ENCODE peak calls at places on chromosomes 6 and 20, in seven cellular contexts. N is GM12865, P is GM06990, T is fibroblast of the aortic adventitia, F is transverse colon, A is pancreas, Z is left ventricle myocardium inferior. C is an unnamed sample.

GRCh38 chr6:88916615-88917198 is 46.7 kb downstream of the RNGTT start:
- DNase-seq in Z (no peak), N (peak), A (no peak), F (no peak), T (no peak), P (no peak), C (no peak)

GRCh38 chr20:23596856-23597255 is 8.9 kb downstream of the CST9 start:
- DNase-seq in P (no peak), F (no peak), A (no peak), N (no peak), Z (no peak), T (peak), C (no peak)

GRCh38 chr20:25543068-25543467 is 42.3 kb downstream of the NINL start:
- DNase-seq in T (peak), Z (no peak), N (no peak), F (no peak), P (no peak), A (no peak), C (peak)

GRCh38 chr6:20687494-20687893 is 153.2 kb downstream of the CDKAL1 start:
- DNase-seq in T (no peak), P (no peak), N (peak), A (no peak), F (no peak), Z (no peak), C (no peak)

GRCh38 chr6:16712250-16712930 is 48.9 kb downstream of the ATXN1 start:
- DNase-seq in N (peak), T (peak), P (peak), A (no peak), F (no peak), Z (no peak), C (no peak)

GRCh38 chr6:33828452-33828763 is 24.6 kb upstream of the MLN start:
- DNase-seq in A (no peak), P (no peak), Z (no peak), T (no peak), F (no peak), N (no peak), C (no peak)

GRCh38 chr6:168625602-168626001 is 184.6 kb downstream of the SMOC2 start:
- DNase-seq in Z (no peak), P (no peak), A (no peak), N (no peak), T (no peak), F (no peak), C (no peak)

GRCh38 chr20:46311039-46311650 is 2.8 kb upstream of the CDH22 start:
- DNase-seq in T (no peak), A (no peak), P (no peak), Z (no peak), F (no peak), N (no peak), C (no peak)

GRCh38 chr6:109374493-109374892 is 7.8 kb downstream of the CD164 start:
- DNase-seq in A (no peak), F (no peak), T (no peak), Z (no peak), N (no peak), P (no peak), C (no peak)

GRCh38 chr6:134937426-134937825 is 12.5 kb downstream of the ALDH8A1 start:
- DNase-seq in Z (no peak), T (no peak), N (no peak), F (no peak), A (no peak), P (no peak), C (no peak)

GRCh38 chr6:68728124-68728523 is 93.0 kb downstream of the ADGRB3 start:
- DNase-seq in T (peak), Z (no peak), P (no peak), N (no peak), A (no peak), F (no peak), C (no peak)

GRCh38 chr20:63101781-63102719 is 95.3 kb upstream of the BHLHE23 start:
- DNase-seq in Z (peak), A (no peak), F (peak), N (peak), T (peak), P (peak), C (no peak)

GRCh38 chr6:34155471-34156300 is 9.8 kb upstream of the GRM4 start:
- DNase-seq in N (no peak), A (no peak), F (no peak), P (no peak), Z (no peak), T (no peak), C (no peak)

GRCh38 chr6:117317261-117317660 is 51.9 kb downstream of the VGLL2 start:
- DNase-seq in T (peak), P (no peak), N (peak), F (no peak), Z (no peak), A (no peak), C (peak)

GRCh38 chr20:4813076-4813838 is 91.5 kb downstream of the PRND start:
- DNase-seq in Z (no peak), N (peak), T (no peak), A (no peak), P (peak), F (peak), C (no peak)

GRCh38 chr6:144741659-144742058 is 456.5 kb downstream of the UTRN start:
- DNase-seq in Z (no peak), A (no peak), F (no peak), T (no peak), P (no peak), N (no peak), C (no peak)

GRCh38 chr6:28606424-28607391 is 81.0 kb downstream of the GPX5 start:
- DNase-seq in T (peak), N (peak), A (peak), F (no peak), P (peak), Z (no peak), C (peak)
- TF ChIP-seq CTCF in T (peak), N (peak), A (no peak), F (no peak), P (peak), Z (no peak), C (peak)

GRCh38 chr20:10720550-10720949 is 46.8 kb upstream of the JAG1 start:
- DNase-seq in A (no peak), P (no peak), N (no peak), Z (no peak), F (no peak), T (peak), C (no peak)
- H3K4me3 ChIP-seq in A (no peak), P (no peak), N (no peak), Z (no peak), F (no peak), T (no peak), C (no peak)

DNA sequence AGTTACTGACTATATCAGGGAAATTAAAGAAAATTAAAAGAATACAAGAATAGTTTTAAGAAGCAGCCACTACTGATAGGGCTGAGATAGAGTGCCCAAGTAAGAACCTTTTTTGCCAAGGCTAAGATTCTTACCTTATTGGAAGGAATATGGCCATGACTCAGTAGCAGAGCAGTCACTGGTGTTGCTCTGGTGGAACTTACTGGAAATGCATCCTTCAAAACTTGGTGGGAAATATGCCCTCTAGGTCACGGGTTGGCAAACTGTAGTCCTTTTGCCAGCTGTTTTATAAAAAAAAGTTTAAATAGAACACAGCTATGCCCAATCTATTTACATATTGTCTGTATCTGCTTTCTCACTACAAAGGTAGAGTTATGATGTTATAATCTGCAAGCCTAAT is 6.0 kb downstream of the HSF2 start:
- DNase-seq in Z (no peak), P (no peak), T (peak), F (no peak), N (no peak), A (no peak), C (no peak)
- TF ChIP-seq CTCF in Z (peak), P (no peak), T (peak), F (no peak), N (no peak), A (no peak), C (no peak)

DNA sequence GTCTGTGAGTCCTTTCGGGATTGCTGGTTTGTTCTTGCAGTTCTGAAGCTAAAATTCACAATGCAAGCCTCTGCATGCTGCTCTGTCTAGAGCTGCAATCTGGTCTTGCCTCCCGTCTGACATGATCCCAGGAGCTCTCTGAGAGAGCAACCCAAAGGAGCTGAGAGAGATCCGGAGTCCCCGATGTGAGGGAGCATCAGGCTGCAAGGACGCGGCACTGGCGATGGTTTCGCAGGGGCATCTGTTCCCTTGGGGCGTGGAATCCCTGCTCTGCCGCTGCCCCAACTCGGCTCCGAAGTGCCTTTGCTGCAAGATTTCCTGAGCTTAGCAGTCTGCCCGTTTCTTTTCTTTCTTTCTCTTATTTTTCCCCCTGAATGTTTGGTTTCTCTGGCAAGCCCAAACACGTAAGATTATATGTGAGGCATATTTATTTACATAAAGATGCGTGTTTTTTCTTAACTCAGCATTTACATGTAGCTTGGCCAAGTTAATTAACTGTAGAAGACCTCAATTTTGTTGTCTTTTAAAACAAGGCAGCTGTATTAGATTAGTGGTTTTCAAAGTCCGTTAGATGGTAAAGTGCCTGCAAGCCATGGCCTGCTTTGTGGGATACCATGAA is 873.0 kb downstream of the KIF16B start:
- DNase-seq in A (no peak), N (no peak), F (no peak), T (no peak), P (no peak), Z (no peak), C (no peak)
- H3K4me3 ChIP-seq in A (no peak), N (no peak), F (no peak), T (no peak), P (no peak), Z (no peak), C (no peak)

DNA sequence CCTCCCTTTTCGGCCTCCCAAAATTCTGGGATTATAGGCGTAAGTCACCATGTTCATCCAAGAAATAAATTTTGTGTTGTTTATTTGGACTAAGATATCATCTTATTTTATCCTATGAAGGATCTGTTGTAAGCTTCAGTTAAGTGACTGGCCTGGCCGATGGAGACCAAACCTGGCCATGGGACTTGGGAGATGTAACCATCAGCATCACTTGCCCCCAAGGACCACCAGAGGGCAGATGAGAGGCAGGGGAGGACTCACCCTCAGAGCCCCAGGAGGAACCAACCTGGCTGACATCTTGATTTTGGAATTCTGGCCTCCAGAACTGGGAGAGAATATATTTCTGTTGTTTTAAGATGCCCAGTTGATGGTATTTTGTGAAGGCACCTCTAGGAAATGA is 266.7 kb downstream of the CDH26 start:
- DNase-seq in P (no peak), Z (no peak), A (no peak), N (no peak), T (peak), F (no peak), C (no peak)
- TF ChIP-seq CTCF in P (peak), Z (peak), A (no peak), N (peak), T (peak), F (no peak), C (peak)

GRCh38 chr6:160076009-160076408 is 45.6 kb upstream of the SLC22A1 start:
- DNase-seq in F (no peak), A (no peak), N (no peak), Z (no peak), P (no peak), T (no peak), C (no peak)
- H3K4me3 ChIP-seq in F (no peak), A (no peak), N (no peak), Z (no peak), P (no peak), T (no peak), C (no peak)

C was measured in retinal pigment epithelial cell.